ENCODE peak calls at places on chromosomes 16 and 17, in four cellular contexts. A is heart right ventricle, Y is Caco-2, J is cardiac muscle cell. L is an unnamed sample. For H3K9me3 and H3K4me1, the result is how much of the 10 kb centered on the place peaks cover.

GRCh38 chr16:241866-242265 is 7.2 kb downstream of the FAM234A start:
- DNase-seq in A (no peak), Y (no peak), J (no peak), L (no peak)

GRCh38 chr17:14790518-14790917 is 474.6 kb downstream of the PMP22 start:
- DNase-seq in A (peak), Y (no peak), J (peak), L (no peak)

GRCh38 chr17:40980594-40980993 is 3.5 kb downstream of the KRT40 start:
- DNase-seq in A (no peak), Y (no peak), J (peak), L (no peak)

GRCh38 chr17:62680541-62681052 is 53.1 kb downstream of the MRC2 start:
- DNase-seq in A (no peak), Y (peak), J (no peak), L (no peak)

GRCh38 chr17:28427372-28427771 is 21.4 kb upstream of the SLC46A1 start:
- DNase-seq in A (no peak), Y (no peak), J (no peak), L (peak)

GRCh38 chr16:2386990-2387389 is 42.3 kb upstream of the CCNF start:
- DNase-seq in A (no peak), Y (peak), J (no peak), L (no peak)

GRCh38 chr17:73654241-73654640 is 10.0 kb upstream of the SDK2 start:
- DNase-seq in A (no peak), Y (no peak), J (no peak), L (no peak)

GRCh38 chr17:57044976-57045867 is 39.8 kb upstream of the AKAP1 start:
- DNase-seq in A (no peak), Y (no peak), J (no peak), L (no peak)

GRCh38 chr16:3988824-3989223 is 108.3 kb upstream of the CREBBP start:
- DNase-seq in A (no peak), Y (no peak), J (no peak), L (no peak)

GRCh38 chr17:66952681-66953638 is 11.5 kb upstream of the CACNG4 start:
- DNase-seq in A (no peak), Y (peak), J (no peak), L (no peak)

GRCh38 chr16:67528222-67528869 is at the start of gene RIPOR1:
- DNase-seq in A (peak), Y (no peak), J (peak), L (peak)

GRCh38 chr16:54412777-54413455 is 126.3 kb upstream of the IRX3 start:
- DNase-seq in A (no peak), Y (no peak), J (no peak), L (no peak)

GRCh38 chr17:73706858-73707257 is 62.6 kb upstream of the SDK2 start:
- DNase-seq in A (no peak), Y (no peak), J (no peak), L (no peak)

GRCh38 chr17:80999224-81000088 is 7.8 kb downstream of the CHMP6 start:
- DNase-seq in A (no peak), Y (no peak), J (no peak), L (no peak)

GRCh38 chr17:27244481-27245223 is 49.3 kb upstream of the WSB1 start:
- DNase-seq in A (peak), Y (peak), J (no peak), L (peak)

GRCh38 chr17:8161289-8162231 is 1.2 kb downstream of the VAMP2 start:
- DNase-seq in A (no peak), Y (no peak), J (no peak), L (no peak)

GRCh38 chr16:56252835-56253234 is 61.5 kb downstream of the GNAO1 start:
- DNase-seq in A (peak), Y (no peak), J (no peak), L (no peak)

GRCh38 chr17:36837616-36838272 is 99.5 kb upstream of the LHX1 start:
- DNase-seq in A (no peak), Y (no peak), J (no peak), L (no peak)

GRCh38 chr16:89430436-89431157 is 59.8 kb downstream of the ANKRD11 start:
- DNase-seq in A (no peak), Y (no peak), J (no peak), L (no peak)

GRCh38 chr17:46842835-46843234 is 8.5 kb upstream of the WNT9B start:
- DNase-seq in A (no peak), Y (no peak), J (no peak), L (no peak)

GRCh38 chr17:50949128-50950001 is 83.2 kb upstream of the TOB1 start:
- DNase-seq in A (no peak), Y (no peak), J (no peak), L (no peak)

DNA sequence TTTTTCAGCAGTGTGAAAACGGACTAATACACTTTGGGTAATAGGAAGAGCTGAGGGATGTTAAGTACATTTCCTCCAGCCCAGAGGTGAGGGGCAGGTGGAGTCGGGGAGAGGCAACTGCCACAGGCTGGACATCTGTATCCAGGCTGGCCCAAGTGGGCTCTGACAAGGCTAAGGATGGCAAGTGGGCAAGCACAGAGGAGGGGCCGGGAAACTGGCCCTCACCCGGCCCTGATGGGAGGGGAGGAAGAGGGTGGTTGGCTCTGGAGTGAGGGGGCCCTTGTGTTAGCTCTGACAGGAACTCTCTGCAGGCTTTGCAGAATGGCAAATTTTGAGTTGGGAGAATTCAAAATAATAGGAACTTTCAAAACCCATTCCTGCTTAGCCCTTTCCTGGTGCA is 251.0 kb upstream of the TNRC6C start:
- DNase-seq in A (no peak), Y (no peak), J (no peak), L (no peak)
- H3K9me3 ChIP-seq in A (under half), Y (under half), J (under half), L (half or more)

GRCh38 chr16:17469011-17469741 is 1.6 kb downstream of the XYLT1 start:
- DNase-seq in A (no peak), Y (peak), J (no peak), L (peak)

GRCh38 chr16:17471745-17472075 is 950 bp upstream of the XYLT1 start:
- DNase-seq in A (no peak), Y (no peak), J (no peak), L (peak)

GRCh38 chr16:17470871-17471744 is at the start of gene XYLT1:
- DNase-seq in A (peak), Y (peak), J (peak), L (peak)

GRCh38 chr16:17469742-17470001 is 1.1 kb downstream of the XYLT1 start:
- DNase-seq in A (no peak), Y (no peak), J (no peak), L (no peak)

GRCh38 chr16:17470002-17470870 is 524 bp downstream of the XYLT1 start:
- DNase-seq in A (no peak), Y (peak), J (peak), L (peak)
- H3K4me1 ChIP-seq in A (under half), Y (half or more), J (under half), L (under half)

GRCh38 chr17:22203208-22203715 is 510.9 kb downstream of the KCNJ18 start:
- DNase-seq in A (no peak), Y (no peak), J (no peak), L (no peak)

DNA sequence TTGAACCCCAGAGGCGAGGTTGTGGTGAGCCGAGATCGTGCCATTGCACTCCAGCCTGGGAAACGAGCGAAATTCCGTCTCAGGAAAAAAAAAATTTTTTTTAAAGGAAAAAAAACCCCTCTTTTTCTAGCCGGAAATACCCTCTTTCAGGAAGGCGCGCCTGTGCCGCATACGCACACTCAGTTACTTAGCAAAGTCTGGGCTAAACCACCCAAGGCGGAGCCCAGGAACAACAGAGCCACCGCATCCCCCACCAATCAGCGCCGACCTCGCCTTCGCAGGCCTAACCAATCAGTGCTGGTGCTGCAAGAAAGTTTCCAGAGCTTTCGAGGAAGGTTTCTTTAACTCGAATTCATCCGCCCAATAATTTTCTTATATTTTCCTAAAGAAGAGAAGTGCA is 510.4 kb downstream of the KCNJ18 start:
- DNase-seq in A (no peak), Y (no peak), J (no peak), L (no peak)
- H3K9me3 ChIP-seq in A (under half), Y (under half), J (under half), L (under half)

GRCh38 chr16:14086477-14086876 is 15.4 kb downstream of the MRTFB start:
- DNase-seq in A (no peak), Y (no peak), J (no peak), L (no peak)

GRCh38 chr16:14089283-14089823 is 18.2 kb downstream of the MRTFB start:
- DNase-seq in A (no peak), Y (no peak), J (no peak), L (no peak)

GRCh38 chr16:14092579-14092978 is 21.5 kb downstream of the MRTFB start:
- DNase-seq in A (no peak), Y (no peak), J (no peak), L (no peak)

GRCh38 chr16:14087590-14088154 is 16.6 kb downstream of the MRTFB start:
- DNase-seq in A (no peak), Y (no peak), J (no peak), L (no peak)

GRCh38 chr16:14088155-14088753 is 17.1 kb downstream of the MRTFB start:
- DNase-seq in A (no peak), Y (peak), J (no peak), L (peak)
- H3K4me1 ChIP-seq in A (half or more), Y (under half), J (under half), L (under half)

GRCh38 chr16:59964232-59964924 is 1230.3 kb upstream of the GOT2 start:
- DNase-seq in A (no peak), Y (no peak), J (no peak), L (no peak)
- H3K9me3 ChIP-seq in A (under half), Y (under half), J (under half), L (under half)

GRCh38 chr16:53098526-53099317 is 43.9 kb downstream of the CHD9 start:
- DNase-seq in A (peak), Y (peak), J (peak), L (peak)
- H3K4me1 ChIP-seq in A (half or more), Y (under half), J (under half), L (under half)